ENCODE peak calls at places on chromosomes 2 and 18, in seven cellular contexts. C, Z, H, X, W, D and M are unnamed samples.

GRCh38 chr2:95271381-95271971 is 2.8 kb upstream of the PROM2 start:
- DNase-seq in C (no peak), Z (no peak), H (no peak), X (no peak), W (no peak), D (no peak), M (peak)

GRCh38 chr18:11741505-11742145 is 52.6 kb downstream of the GNAL start:
- DNase-seq in C (no peak), Z (peak), H (no peak), X (no peak), W (peak), D (no peak), M (no peak)

GRCh38 chr18:49862656-49863385 is 49.5 kb upstream of the ACAA2 start:
- DNase-seq in C (no peak), Z (no peak), H (no peak), X (no peak), W (no peak), D (no peak), M (no peak)

GRCh38 chr2:19900536-19901200 is 1.1 kb downstream of the TTC32 start:
- DNase-seq in C (no peak), Z (no peak), H (no peak), X (peak), W (peak), D (no peak), M (no peak)

GRCh38 chr18:22021701-22022100 is 147.7 kb upstream of the GATA6 start:
- DNase-seq in C (no peak), Z (no peak), H (no peak), X (no peak), W (no peak), D (no peak), M (no peak)

GRCh38 chr2:198692907-198693510 is 764.7 kb downstream of the SATB2 start:
- DNase-seq in C (no peak), Z (no peak), H (no peak), X (no peak), W (no peak), D (peak), M (no peak)

GRCh38 chr2:157891630-157892016 is 15.5 kb upstream of the ACVR1 start:
- DNase-seq in C (no peak), Z (no peak), H (no peak), X (no peak), W (no peak), D (no peak), M (no peak)

GRCh38 chr2:71671203-71671602 is 217.8 kb downstream of the DYSF start:
- DNase-seq in C (no peak), Z (no peak), H (no peak), X (no peak), W (no peak), D (no peak), M (no peak)

GRCh38 chr18:28059861-28060260 is 117.1 kb downstream of the CDH2 start:
- DNase-seq in C (no peak), Z (no peak), H (no peak), X (no peak), W (no peak), D (no peak), M (no peak)

GRCh38 chr2:66567000-66567399 is 132.1 kb downstream of the MEIS1 start:
- DNase-seq in C (peak), Z (no peak), H (no peak), X (no peak), W (no peak), D (peak), M (no peak)

GRCh38 chr18:80037869-80038630 is 3.8 kb downstream of the RBFA start:
- DNase-seq in C (no peak), Z (no peak), H (no peak), X (no peak), W (no peak), D (no peak), M (no peak)

GRCh38 chr2:219386532-219387280 is 1.0 kb downstream of the DNPEP start:
- DNase-seq in C (no peak), Z (no peak), H (peak), X (no peak), W (no peak), D (no peak), M (no peak)

GRCh38 chr18:50558948-50559749 is 738 bp upstream of the MAPK4 start:
- DNase-seq in C (peak), Z (no peak), H (no peak), X (no peak), W (no peak), D (no peak), M (no peak)

GRCh38 chr2:159462201-159462785 is 154.1 kb downstream of the BAZ2B start:
- DNase-seq in C (no peak), Z (no peak), H (no peak), X (no peak), W (no peak), D (no peak), M (no peak)

GRCh38 chr18:50750546-50750945 is 69.3 kb downstream of the MRO start:
- DNase-seq in C (no peak), Z (no peak), H (no peak), X (no peak), W (no peak), D (no peak), M (no peak)

GRCh38 chr2:230954738-230955137 is 29.7 kb upstream of the GPR55 start:
- DNase-seq in C (no peak), Z (no peak), H (no peak), X (no peak), W (no peak), D (no peak), M (no peak)

GRCh38 chr18:12904012-12904516 is 20.0 kb upstream of the PTPN2 start:
- DNase-seq in C (no peak), Z (no peak), H (no peak), X (peak), W (no peak), D (no peak), M (no peak)

GRCh38 chr2:133574186-133574585 is 5.9 kb upstream of the NCKAP5 start:
- DNase-seq in C (no peak), Z (no peak), H (no peak), X (no peak), W (no peak), D (no peak), M (no peak)

GRCh38 chr18:75276813-75277628 is 66.4 kb downstream of the TSHZ1 start:
- DNase-seq in C (no peak), Z (no peak), H (no peak), X (no peak), W (no peak), D (no peak), M (no peak)

GRCh38 chr2:212107014-212107413 is 431.6 kb downstream of the ERBB4 start:
- DNase-seq in C (no peak), Z (no peak), H (no peak), X (no peak), W (no peak), D (no peak), M (no peak)

GRCh38 chr2:106138904-106139574 is 55.1 kb downstream of the UXS1 start:
- DNase-seq in C (no peak), Z (no peak), H (no peak), X (no peak), W (no peak), D (no peak), M (no peak)

GRCh38 chr2:30780776-30781330 is 26.4 kb downstream of the CAPN13 start:
- DNase-seq in C (no peak), Z (no peak), H (no peak), X (no peak), W (no peak), D (no peak), M (no peak)

GRCh38 chr2:230830428-230830827 is 34.3 kb upstream of the ITM2C start:
- DNase-seq in C (no peak), Z (no peak), H (no peak), X (no peak), W (no peak), D (no peak), M (no peak)

GRCh38 chr2:198316852-198317395 is 512.5 kb downstream of the PLCL1 start:
- DNase-seq in C (no peak), Z (no peak), H (no peak), X (no peak), W (no peak), D (no peak), M (no peak)

GRCh38 chr2:203705184-203705583 is 1.3 kb upstream of the CD28 start:
- DNase-seq in C (no peak), Z (no peak), H (no peak), X (no peak), W (no peak), D (no peak), M (no peak)

GRCh38 chr2:181573140-181573736 is 83.7 kb downstream of the CERKL start:
- DNase-seq in C (peak), Z (peak), H (no peak), X (peak), W (peak), D (no peak), M (no peak)

GRCh38 chr2:238087211-238087610 is 12.9 kb upstream of the ESPNL start:
- DNase-seq in C (no peak), Z (no peak), H (no peak), X (no peak), W (no peak), D (no peak), M (no peak)

GRCh38 chr18:28039078-28039477 is 137.9 kb downstream of the CDH2 start:
- DNase-seq in C (no peak), Z (no peak), H (no peak), X (peak), W (no peak), D (no peak), M (no peak)

GRCh38 chr2:200338692-200339091 is 32.2 kb downstream of the SPATS2L start:
- DNase-seq in C (no peak), Z (no peak), H (no peak), X (no peak), W (no peak), D (no peak), M (no peak)

GRCh38 chr2:206164261-206164862 is 4.7 kb downstream of the EEF1B2 start:
- DNase-seq in C (peak), Z (no peak), H (no peak), X (peak), W (no peak), D (peak), M (no peak)

GRCh38 chr2:60505240-60505639 is 48.2 kb downstream of the BCL11A start:
- DNase-seq in C (peak), Z (no peak), H (no peak), X (no peak), W (no peak), D (no peak), M (no peak)

GRCh38 chr18:36089001-36089400 is 21.6 kb upstream of the RPRD1A start:
- DNase-seq in C (no peak), Z (no peak), H (no peak), X (no peak), W (no peak), D (no peak), M (no peak)

GRCh38 chr2:501130-501529 is 176.1 kb downstream of the TMEM18 start:
- DNase-seq in C (no peak), Z (peak), H (no peak), X (no peak), W (peak), D (no peak), M (no peak)

GRCh38 chr2:36737131-36737750 is 40.7 kb downstream of the VIT start:
- DNase-seq in C (no peak), Z (no peak), H (no peak), X (no peak), W (no peak), D (no peak), M (no peak)

GRCh38 chr2:43553341-43553855 is 42.4 kb downstream of the THADA start:
- DNase-seq in C (no peak), Z (no peak), H (no peak), X (no peak), W (no peak), D (no peak), M (no peak)

GRCh38 chr2:112032615-112033457 is 22.2 kb upstream of the TMEM87B start:
- DNase-seq in C (no peak), Z (peak), H (peak), X (peak), W (no peak), D (no peak), M (no peak)

GRCh38 chr2:212686285-212686895 is 147.8 kb upstream of the ERBB4 start:
- DNase-seq in C (peak), Z (peak), H (peak), X (peak), W (peak), D (peak), M (no peak)

GRCh38 chr2:202609381-202610145 is 25.2 kb upstream of the FAM117B start:
- DNase-seq in C (no peak), Z (no peak), H (no peak), X (no peak), W (no peak), D (no peak), M (no peak)

GRCh38 chr2:173401716-173402326 is 47.1 kb downstream of the CDCA7 start:
- DNase-seq in C (peak), Z (no peak), H (no peak), X (no peak), W (no peak), D (peak), M (no peak)

DNA sequence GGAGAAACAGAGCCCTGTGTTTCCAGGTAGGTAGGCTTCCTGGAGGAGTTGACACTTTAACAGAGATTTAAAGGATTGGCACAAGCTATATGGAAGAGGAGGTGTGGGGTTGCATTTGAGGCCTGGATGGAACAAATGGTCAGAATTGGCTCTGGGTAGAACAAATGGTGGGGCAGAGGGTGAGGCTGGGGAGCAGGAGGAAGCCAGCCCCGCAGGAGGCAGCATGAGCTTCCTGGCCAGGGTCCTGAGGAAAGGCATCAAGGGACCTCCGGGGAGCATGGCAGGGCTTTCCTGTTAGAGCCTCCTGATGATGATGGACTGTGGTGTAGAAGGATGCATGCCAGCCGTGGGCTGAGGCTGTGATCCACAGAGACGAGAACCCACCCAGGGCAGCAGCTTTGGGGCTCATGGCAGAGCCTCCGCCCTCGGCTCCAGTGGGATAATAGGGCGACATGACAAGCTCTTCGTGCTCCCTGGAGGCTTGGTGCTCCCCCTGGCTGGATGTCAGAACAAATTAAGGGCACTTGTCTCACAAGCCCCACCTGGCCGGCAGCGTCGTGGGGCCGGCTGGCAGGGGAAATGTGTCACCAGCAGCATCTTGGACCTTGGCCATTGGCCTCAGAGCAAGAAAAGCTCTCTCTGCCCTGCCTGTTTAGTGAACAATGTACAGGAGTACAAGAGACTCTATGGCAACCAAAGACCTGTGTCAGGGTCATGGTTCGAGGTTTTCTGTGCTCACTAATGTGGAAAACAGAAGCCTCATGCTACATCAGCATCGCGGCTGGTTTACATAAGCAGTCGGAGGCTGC is 153.5 kb downstream of the MYCN start:
- DNase-seq in C (no peak), Z (no peak), H (no peak), X (no peak), W (no peak), D (no peak), M (no peak)
- TF ChIP-seq CTCF in C (no peak), Z (no peak), H (no peak), X (no peak), W (no peak), D (no peak), M (no peak)

DNA sequence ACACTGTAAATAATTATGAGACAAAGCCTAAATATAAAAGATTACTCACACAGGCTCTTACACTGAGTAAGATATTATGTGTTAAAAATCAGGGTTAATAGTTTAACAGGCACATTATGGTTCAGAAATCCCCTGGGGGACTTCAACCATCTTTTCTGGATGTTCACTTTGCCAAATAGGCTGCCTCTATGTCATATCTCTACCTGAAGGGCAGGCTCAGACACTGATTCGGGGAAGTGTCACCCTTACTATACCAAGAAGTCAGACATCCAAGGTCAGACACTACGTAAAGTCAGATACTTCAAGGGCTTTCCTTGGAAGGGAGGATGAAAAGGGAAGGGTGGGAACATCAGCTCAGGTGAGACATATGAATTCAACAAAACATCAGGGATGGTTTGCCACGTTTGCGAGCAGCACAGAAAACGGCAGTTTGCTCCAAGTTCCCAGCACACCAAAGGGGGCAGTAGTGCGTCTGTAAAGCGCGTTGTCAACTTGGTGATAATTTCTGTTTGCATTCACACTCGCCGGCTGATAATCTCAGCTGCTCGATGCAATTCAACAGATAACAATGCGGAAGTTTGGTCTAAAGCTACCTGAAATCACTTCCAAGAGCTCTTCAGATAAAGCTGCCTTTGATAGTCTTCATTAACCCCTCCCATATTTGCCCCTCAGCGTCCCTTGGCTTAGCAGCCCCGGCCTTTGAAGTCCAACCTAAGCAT is 909 bp upstream of the RASGRP3 start:
- DNase-seq in C (peak), Z (peak), H (peak), X (peak), W (peak), D (peak), M (no peak)
- TF ChIP-seq CTCF in C (peak), Z (peak), H (peak), X (peak), W (peak), D (peak), M (peak)

DNA sequence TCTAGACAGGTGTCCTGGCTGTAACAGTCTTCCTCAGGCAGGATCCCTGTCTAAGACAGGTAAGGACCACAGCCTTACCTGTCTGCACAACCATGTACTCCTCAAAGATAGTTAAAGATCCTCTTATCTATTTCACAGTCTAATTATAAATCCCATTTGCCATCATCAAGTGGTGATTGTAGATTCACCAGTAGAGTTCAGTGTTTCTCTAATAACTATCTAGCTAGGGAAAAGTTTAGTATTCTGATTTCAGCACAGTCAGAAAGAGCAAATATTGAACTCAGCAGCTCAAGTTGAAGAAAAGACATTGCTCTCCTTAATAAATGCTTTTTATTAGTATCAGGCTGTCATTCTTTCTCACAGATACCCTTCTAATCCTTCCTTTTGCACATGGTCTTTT is 1305.5 kb upstream of the NXPH2 start:
- DNase-seq in C (no peak), Z (no peak), H (no peak), X (peak), W (no peak), D (no peak), M (no peak)
- TF ChIP-seq CTCF in C (peak), Z (no peak), H (peak), X (peak), W (peak), D (no peak), M (no peak)

GRCh38 chr2:9570182-9571060 is 14.8 kb upstream of the ADAM17 start:
- DNase-seq in C (no peak), Z (no peak), H (no peak), X (no peak), W (no peak), D (no peak), M (no peak)
- TF ChIP-seq CTCF in C (no peak), Z (no peak), H (no peak), X (peak), W (peak), D (no peak), M (no peak)

GRCh38 chr2:23366720-23367119 is 18.3 kb upstream of the KLHL29 start:
- DNase-seq in C (no peak), Z (no peak), H (no peak), X (no peak), W (no peak), D (no peak), M (no peak)
- TF ChIP-seq CTCF in C (no peak), Z (peak), H (no peak), X (no peak), W (peak), D (no peak), M (no peak)

GRCh38 chr2:84548303-84548702 is 32.0 kb downstream of the DNAH6 start:
- DNase-seq in C (no peak), Z (no peak), H (no peak), X (no peak), W (no peak), D (no peak), M (no peak)
- TF ChIP-seq CTCF in C (no peak), Z (no peak), H (no peak), X (no peak), W (no peak), D (no peak), M (no peak)

GRCh38 chr2:59276033-59276432 is 1034.9 kb upstream of the FANCL start:
- DNase-seq in C (no peak), Z (no peak), H (no peak), X (no peak), W (no peak), D (peak), M (no peak)
- TF ChIP-seq CTCF in C (no peak), Z (peak), H (no peak), X (no peak), W (peak), D (peak), M (no peak)

GRCh38 chr2:109318150-109318948 is 189.3 kb downstream of the SH3RF3 start:
- DNase-seq in C (no peak), Z (no peak), H (peak), X (peak), W (no peak), D (peak), M (no peak)
- TF ChIP-seq CTCF in C (peak), Z (no peak), H (peak), X (peak), W (no peak), D (no peak), M (no peak)